ENCODE peak calls at places on chromosomes 6 and 20, in seven cellular contexts. P is activated CD8-positive, alpha-beta memory T cell treated with anti-CD3 and anti-CD28 coated beads for 1 hour; Y is T-cell; M is M059J; E is endothelial cell; O is NAMALWA; A is fibroblast of the conjunctiva. T is an unnamed sample.

GRCh38 chr6:26103141-26103769 is 16.0 kb downstream of the HFE start:
- DNase-seq in A (no peak), E (no peak), M (peak), O (no peak), Y (no peak), P (no peak), T (no peak)

GRCh38 chr6:135013211-135013610 is 41.4 kb downstream of the HBS1L start:
- DNase-seq in O (no peak), P (no peak), E (no peak), Y (no peak), M (no peak), A (no peak), T (no peak)

GRCh38 chr6:6925391-6926164 is 182.2 kb upstream of the RREB1 start:
- DNase-seq in P (no peak), M (no peak), A (no peak), O (no peak), E (no peak), Y (no peak), T (no peak)

GRCh38 chr20:38559764-38560163 is 21.2 kb upstream of the ADIG start:
- DNase-seq in A (no peak), M (peak), Y (no peak), P (no peak), E (no peak), O (no peak), T (no peak)

GRCh38 chr20:4062721-4063606 is 47.6 kb upstream of the RNF24 start:
- DNase-seq in E (no peak), M (no peak), P (no peak), O (no peak), Y (no peak), A (no peak), T (no peak)

GRCh38 chr6:142700032-142700431 is 244.9 kb downstream of the HIVEP2 start:
- DNase-seq in A (no peak), O (peak), E (no peak), P (no peak), M (no peak), Y (no peak), T (peak)

GRCh38 chr6:130694617-130695016 is 132.6 kb upstream of the SMLR1 start:
- DNase-seq in M (peak), Y (no peak), A (no peak), O (no peak), E (no peak), P (no peak), T (no peak)

GRCh38 chr20:19120011-19120410 is 92.4 kb upstream of the SLC24A3 start:
- DNase-seq in O (no peak), P (no peak), M (no peak), A (no peak), Y (no peak), E (no peak), T (no peak)

GRCh38 chr6:125794342-125795137 is 3.8 kb downstream of the NCOA7 start:
- DNase-seq in E (no peak), M (peak), O (no peak), P (no peak), Y (no peak), A (no peak), T (no peak)

GRCh38 chr6:17928514-17929430 is 58.7 kb downstream of the KIF13A start:
- DNase-seq in E (no peak), O (no peak), P (no peak), Y (no peak), A (no peak), M (peak), T (no peak)

GRCh38 chr6:136405410-136406029 is 115.9 kb upstream of the BCLAF1 start:
- DNase-seq in E (no peak), P (no peak), O (no peak), Y (no peak), A (no peak), M (no peak), T (no peak)

GRCh38 chr6:149202967-149203366 is 114.5 kb upstream of the TAB2 start:
- DNase-seq in P (no peak), E (no peak), M (no peak), Y (no peak), A (no peak), O (no peak), T (no peak)

GRCh38 chr20:4511776-4512175 is 209.9 kb upstream of the PRND start:
- DNase-seq in Y (no peak), P (no peak), E (no peak), A (no peak), M (peak), O (no peak), T (no peak)

GRCh38 chr6:3466488-3467219 is 9.8 kb upstream of the SLC22A23 start:
- DNase-seq in P (no peak), O (no peak), E (no peak), Y (no peak), M (no peak), A (no peak), T (no peak)

GRCh38 chr6:8278562-8278961 is 156.8 kb downstream of the SLC35B3 start:
- DNase-seq in E (no peak), Y (no peak), A (no peak), P (no peak), O (no peak), M (no peak), T (no peak)

GRCh38 chr20:37877832-37878772 is 24.8 kb upstream of the VSTM2L start:
- DNase-seq in O (no peak), M (no peak), E (no peak), Y (no peak), A (no peak), P (no peak), T (no peak)

GRCh38 chr6:37680668-37681067 is 17.0 kb downstream of the MDGA1 start:
- DNase-seq in E (no peak), A (no peak), Y (no peak), P (no peak), O (no peak), M (no peak), T (no peak)

GRCh38 chr20:51579137-51579536 is 36.6 kb upstream of the NFATC2 start:
- DNase-seq in A (no peak), Y (no peak), O (no peak), P (no peak), M (peak), E (no peak), T (no peak)